ENCODE peak calls at places on chromosomes 11 and 22, in six cellular contexts. One of them, this sample, is unnamed.

GRCh38 chr11:46393231-46393616 is 1.6 kb upstream of the CHRM4 start:
- DNase-seq in memory B cell: no peak
- DNase-seq in left cardiac atrium: no peak
- DNase-seq in hepatocyte: no peak
- DNase-seq in brain microvascular endothelial cell: no peak
- DNase-seq in ascending aorta: no peak
- DNase-seq in this sample: no peak

GRCh38 chr22:36049678-36049997 is 21.0 kb upstream of the RBFOX2 start:
- DNase-seq in memory B cell: no peak
- DNase-seq in left cardiac atrium: no peak
- DNase-seq in hepatocyte: no peak
- DNase-seq in brain microvascular endothelial cell: no peak
- DNase-seq in ascending aorta: no peak
- DNase-seq in this sample: no peak

GRCh38 chr11:134034496-134035381 is 34.1 kb upstream of the JAM3 start:
- DNase-seq in memory B cell: no peak
- DNase-seq in left cardiac atrium: no peak
- DNase-seq in hepatocyte: no peak
- DNase-seq in brain microvascular endothelial cell: no peak
- DNase-seq in ascending aorta: no peak
- DNase-seq in this sample: peak

GRCh38 chr11:41451011-41451410 is 8.4 kb downstream of the LRRC4C start:
- DNase-seq in memory B cell: no peak
- DNase-seq in left cardiac atrium: no peak
- DNase-seq in hepatocyte: no peak
- DNase-seq in brain microvascular endothelial cell: no peak
- DNase-seq in ascending aorta: no peak
- DNase-seq in this sample: no peak

GRCh38 chr11:102564110-102564509 is 33.6 kb upstream of the MMP7 start:
- DNase-seq in memory B cell: no peak
- DNase-seq in left cardiac atrium: no peak
- DNase-seq in hepatocyte: peak
- DNase-seq in brain microvascular endothelial cell: no peak
- DNase-seq in ascending aorta: no peak
- DNase-seq in this sample: no peak

GRCh38 chr22:50530280-50530856 is 556 bp upstream of the TYMP start:
- DNase-seq in memory B cell: peak
- DNase-seq in left cardiac atrium: peak
- DNase-seq in hepatocyte: peak
- DNase-seq in brain microvascular endothelial cell: peak
- DNase-seq in ascending aorta: peak
- DNase-seq in this sample: peak

GRCh38 chr22:27851974-27852713 is 50.6 kb upstream of the MN1 start:
- DNase-seq in memory B cell: no peak
- DNase-seq in left cardiac atrium: peak
- DNase-seq in hepatocyte: no peak
- DNase-seq in brain microvascular endothelial cell: no peak
- DNase-seq in ascending aorta: no peak
- DNase-seq in this sample: peak

GRCh38 chr22:29477919-29478318 is 2.1 kb upstream of the NEFH start:
- DNase-seq in memory B cell: no peak
- DNase-seq in left cardiac atrium: no peak
- DNase-seq in hepatocyte: no peak
- DNase-seq in brain microvascular endothelial cell: no peak
- DNase-seq in ascending aorta: no peak
- DNase-seq in this sample: no peak

GRCh38 chr11:121282376-121282775 is 10.2 kb upstream of the SC5D start:
- DNase-seq in memory B cell: no peak
- DNase-seq in left cardiac atrium: no peak
- DNase-seq in hepatocyte: no peak
- DNase-seq in brain microvascular endothelial cell: no peak
- DNase-seq in ascending aorta: no peak
- DNase-seq in this sample: no peak

GRCh38 chr22:23522642-23523251 is 57.3 kb downstream of the IGLL1 start:
- DNase-seq in memory B cell: no peak
- DNase-seq in left cardiac atrium: no peak
- DNase-seq in hepatocyte: peak
- DNase-seq in brain microvascular endothelial cell: no peak
- DNase-seq in ascending aorta: peak
- DNase-seq in this sample: peak

GRCh38 chr11:1780700-1781592 is 17.2 kb upstream of the CTSD start:
- DNase-seq in memory B cell: no peak
- DNase-seq in left cardiac atrium: no peak
- DNase-seq in hepatocyte: no peak
- DNase-seq in brain microvascular endothelial cell: no peak
- DNase-seq in ascending aorta: no peak
- DNase-seq in this sample: peak

GRCh38 chr22:46796566-46797195 is 34.2 kb downstream of the TBC1D22A start:
- DNase-seq in memory B cell: no peak
- DNase-seq in left cardiac atrium: no peak
- DNase-seq in hepatocyte: no peak
- DNase-seq in brain microvascular endothelial cell: no peak
- DNase-seq in ascending aorta: no peak
- DNase-seq in this sample: no peak

GRCh38 chr11:2088284-2088683 is 50.9 kb downstream of the IGF2 start:
- DNase-seq in memory B cell: no peak
- DNase-seq in left cardiac atrium: no peak
- DNase-seq in hepatocyte: no peak
- DNase-seq in brain microvascular endothelial cell: no peak
- DNase-seq in ascending aorta: no peak
- DNase-seq in this sample: no peak

GRCh38 chr11:100930185-100930778 is 199.3 kb downstream of the PGR start:
- DNase-seq in memory B cell: no peak
- DNase-seq in left cardiac atrium: no peak
- DNase-seq in hepatocyte: peak
- DNase-seq in brain microvascular endothelial cell: peak
- DNase-seq in ascending aorta: no peak
- DNase-seq in this sample: no peak

GRCh38 chr22:33635766-33636165 is 284.5 kb downstream of the LARGE1 start:
- DNase-seq in memory B cell: no peak
- DNase-seq in left cardiac atrium: no peak
- DNase-seq in hepatocyte: no peak
- DNase-seq in brain microvascular endothelial cell: no peak
- DNase-seq in ascending aorta: no peak
- DNase-seq in this sample: no peak

GRCh38 chr22:27842236-27842993 is 40.9 kb upstream of the MN1 start:
- DNase-seq in memory B cell: no peak
- DNase-seq in left cardiac atrium: no peak
- DNase-seq in hepatocyte: no peak
- DNase-seq in brain microvascular endothelial cell: no peak
- DNase-seq in ascending aorta: peak
- DNase-seq in this sample: no peak

GRCh38 chr11:61814242-61814957 is 2.4 kb downstream of the FADS1 start:
- DNase-seq in memory B cell: no peak
- DNase-seq in left cardiac atrium: no peak
- DNase-seq in hepatocyte: peak
- DNase-seq in brain microvascular endothelial cell: peak
- DNase-seq in ascending aorta: peak
- DNase-seq in this sample: no peak

GRCh38 chr11:73215191-73216134 is 2.6 kb upstream of the P2RY2 start:
- DNase-seq in memory B cell: no peak
- DNase-seq in left cardiac atrium: no peak
- DNase-seq in hepatocyte: no peak
- DNase-seq in brain microvascular endothelial cell: no peak
- DNase-seq in ascending aorta: no peak
- DNase-seq in this sample: no peak

GRCh38 chr11:75479598-75479986 is 46.1 kb downstream of the GDPD5 start:
- DNase-seq in memory B cell: no peak
- DNase-seq in left cardiac atrium: no peak
- DNase-seq in hepatocyte: no peak
- DNase-seq in brain microvascular endothelial cell: no peak
- DNase-seq in ascending aorta: no peak
- DNase-seq in this sample: no peak

GRCh38 chr11:115869780-115870431 is 365.7 kb upstream of the CADM1 start:
- DNase-seq in memory B cell: no peak
- DNase-seq in left cardiac atrium: no peak
- DNase-seq in hepatocyte: peak
- DNase-seq in brain microvascular endothelial cell: no peak
- DNase-seq in ascending aorta: no peak
- DNase-seq in this sample: peak

GRCh38 chr22:38034278-38034882 is 22.8 kb upstream of the PICK1 start:
- DNase-seq in memory B cell: no peak
- DNase-seq in left cardiac atrium: peak
- DNase-seq in hepatocyte: peak
- DNase-seq in brain microvascular endothelial cell: peak
- DNase-seq in ascending aorta: peak
- DNase-seq in this sample: peak

GRCh38 chr11:70732493-70733206 is 334.3 kb downstream of the CTTN start:
- DNase-seq in memory B cell: no peak
- DNase-seq in left cardiac atrium: no peak
- DNase-seq in hepatocyte: no peak
- DNase-seq in brain microvascular endothelial cell: no peak
- DNase-seq in ascending aorta: no peak
- DNase-seq in this sample: no peak

GRCh38 chr11:32983506-32983905 is 32.2 kb upstream of the DEPDC7 start:
- DNase-seq in memory B cell: no peak
- DNase-seq in left cardiac atrium: no peak
- DNase-seq in hepatocyte: no peak
- DNase-seq in brain microvascular endothelial cell: no peak
- DNase-seq in ascending aorta: no peak
- DNase-seq in this sample: no peak

GRCh38 chr11:65415499-65416340 is 6.9 kb upstream of the NEAT1 start:
- DNase-seq in memory B cell: no peak
- DNase-seq in left cardiac atrium: peak
- DNase-seq in hepatocyte: no peak
- DNase-seq in brain microvascular endothelial cell: no peak
- DNase-seq in ascending aorta: no peak
- DNase-seq in this sample: peak

GRCh38 chr11:132072044-132072879 is 701.8 kb downstream of the NTM start:
- DNase-seq in memory B cell: no peak
- DNase-seq in left cardiac atrium: no peak
- DNase-seq in hepatocyte: no peak
- DNase-seq in brain microvascular endothelial cell: peak
- DNase-seq in ascending aorta: no peak
- DNase-seq in this sample: no peak

GRCh38 chr11:26806209-26806608 is 84.3 kb upstream of the SLC5A12 start:
- DNase-seq in memory B cell: no peak
- DNase-seq in left cardiac atrium: no peak
- DNase-seq in hepatocyte: no peak
- DNase-seq in brain microvascular endothelial cell: no peak
- DNase-seq in ascending aorta: no peak
- DNase-seq in this sample: no peak

GRCh38 chr11:74783241-74783871 is 34.7 kb downstream of the RNF169 start:
- DNase-seq in memory B cell: no peak
- DNase-seq in left cardiac atrium: no peak
- DNase-seq in hepatocyte: no peak
- DNase-seq in brain microvascular endothelial cell: peak
- DNase-seq in ascending aorta: no peak
- DNase-seq in this sample: no peak

GRCh38 chr11:116601734-116602636 is 170.8 kb downstream of the BUD13 start:
- DNase-seq in memory B cell: no peak
- DNase-seq in left cardiac atrium: no peak
- DNase-seq in hepatocyte: no peak
- DNase-seq in brain microvascular endothelial cell: peak
- DNase-seq in ascending aorta: peak
- DNase-seq in this sample: no peak

GRCh38 chr11:33531743-33532181 is 168.9 kb downstream of the C11orf91 start:
- DNase-seq in memory B cell: no peak
- DNase-seq in left cardiac atrium: no peak
- DNase-seq in hepatocyte: no peak
- DNase-seq in brain microvascular endothelial cell: peak
- DNase-seq in ascending aorta: no peak
- DNase-seq in this sample: no peak

GRCh38 chr11:125170406-125171031 is 6.0 kb downstream of the PKNOX2 start:
- DNase-seq in memory B cell: no peak
- DNase-seq in left cardiac atrium: peak
- DNase-seq in hepatocyte: peak
- DNase-seq in brain microvascular endothelial cell: peak
- DNase-seq in ascending aorta: peak
- DNase-seq in this sample: peak

GRCh38 chr22:46038516-46039430 is 61.8 kb upstream of the WNT7B start:
- DNase-seq in memory B cell: no peak
- DNase-seq in left cardiac atrium: peak
- DNase-seq in hepatocyte: no peak
- DNase-seq in brain microvascular endothelial cell: no peak
- DNase-seq in ascending aorta: peak
- DNase-seq in this sample: no peak

GRCh38 chr11:66844496-66845142 is 1.4 kb downstream of the RCE1 start:
- DNase-seq in memory B cell: no peak
- DNase-seq in left cardiac atrium: no peak
- DNase-seq in hepatocyte: no peak
- DNase-seq in brain microvascular endothelial cell: no peak
- DNase-seq in ascending aorta: no peak
- DNase-seq in this sample: peak

GRCh38 chr11:72326151-72326842 is 82.3 kb upstream of the PHOX2A start:
- DNase-seq in memory B cell: no peak
- DNase-seq in left cardiac atrium: no peak
- DNase-seq in hepatocyte: no peak
- DNase-seq in brain microvascular endothelial cell: peak
- DNase-seq in ascending aorta: no peak
- DNase-seq in this sample: no peak

GRCh38 chr11:45413156-45413833 is 127.2 kb upstream of the SYT13 start:
- DNase-seq in memory B cell: no peak
- DNase-seq in left cardiac atrium: no peak
- DNase-seq in hepatocyte: no peak
- DNase-seq in brain microvascular endothelial cell: no peak
- DNase-seq in ascending aorta: no peak
- DNase-seq in this sample: no peak

GRCh38 chr11:47271961-47272661 is 2.2 kb downstream of the MADD start:
- DNase-seq in memory B cell: no peak
- DNase-seq in left cardiac atrium: no peak
- DNase-seq in hepatocyte: no peak
- DNase-seq in brain microvascular endothelial cell: no peak
- DNase-seq in ascending aorta: no peak
- DNase-seq in this sample: peak

GRCh38 chr11:35377262-35377661 is 42.1 kb downstream of the SLC1A2 start:
- DNase-seq in memory B cell: no peak
- DNase-seq in left cardiac atrium: no peak
- DNase-seq in hepatocyte: no peak
- DNase-seq in brain microvascular endothelial cell: no peak
- DNase-seq in ascending aorta: no peak
- DNase-seq in this sample: no peak

GRCh38 chr11:87092567-87092966 is 54.8 kb downstream of the TMEM135 start:
- DNase-seq in memory B cell: no peak
- DNase-seq in left cardiac atrium: no peak
- DNase-seq in hepatocyte: no peak
- DNase-seq in brain microvascular endothelial cell: no peak
- DNase-seq in ascending aorta: no peak
- DNase-seq in this sample: no peak

GRCh38 chr11:17388609-17389204 is at the start of gene KCNJ11:
- DNase-seq in memory B cell: no peak
- DNase-seq in left cardiac atrium: no peak
- DNase-seq in hepatocyte: peak
- DNase-seq in brain microvascular endothelial cell: no peak
- DNase-seq in ascending aorta: no peak
- DNase-seq in this sample: no peak

GRCh38 chr11:6875761-6876160 is 664 bp upstream of the OR10A4 start:
- DNase-seq in memory B cell: no peak
- DNase-seq in left cardiac atrium: no peak
- DNase-seq in hepatocyte: no peak
- DNase-seq in brain microvascular endothelial cell: no peak
- DNase-seq in ascending aorta: no peak
- DNase-seq in this sample: no peak

This sample was measured in left ventricle myocardium superior.